ENCODE peak calls at places on chromosomes 6 and 20, in nine cellular contexts. S is RWPE1, C is D341Med, H is NCI-H1930, X is AG09319, J is NCI-H1092 treated with DMSO at 0.1 percent for 48 hours, A is HT1080, Q is uterus, Z is heart right ventricle. I is an unnamed sample.

GRCh38 chr6:106490974-106491373 is 130.5 kb downstream of the CRYBG1 start:
- DNase-seq in Q (no peak), Z (no peak), J (no peak), H (no peak), X (no peak), C (no peak), S (no peak), A (no peak), I (no peak)

GRCh38 chr20:63310265-63310971 is 17.4 kb downstream of the COL20A1 start:
- DNase-seq in C (no peak), J (no peak), S (no peak), Q (no peak), Z (no peak), H (no peak), A (no peak), X (no peak), I (no peak)

GRCh38 chr20:50348118-50348517 is 157.5 kb downstream of the CEBPB start:
- DNase-seq in Z (no peak), C (no peak), J (no peak), A (no peak), H (no peak), S (no peak), X (no peak), Q (peak), I (no peak)

GRCh38 chr20:38515631-38516030 is 43.0 kb downstream of the RALGAPB start:
- DNase-seq in Z (no peak), C (no peak), Q (no peak), X (no peak), H (no peak), J (no peak), A (no peak), S (no peak), I (no peak)

GRCh38 chr20:47258745-47259695 is 97.5 kb downstream of the ZMYND8 start:
- DNase-seq in C (no peak), Q (no peak), S (no peak), Z (no peak), H (no peak), A (no peak), X (no peak), J (no peak), I (no peak)

GRCh38 chr20:58892126-58892931 is 39.8 kb downstream of the GNAS start:
- DNase-seq in H (peak), Q (peak), J (peak), S (peak), A (peak), Z (peak), X (no peak), C (peak), I (peak)

GRCh38 chr6:148548749-148549140 is 198.1 kb upstream of the UST start:
- DNase-seq in Z (no peak), X (no peak), J (no peak), S (no peak), Q (no peak), H (no peak), C (no peak), A (no peak), I (no peak)

GRCh38 chr6:45630801-45631200 is 253.1 kb upstream of the SUPT3H start:
- DNase-seq in S (no peak), Z (no peak), X (peak), Q (no peak), A (no peak), H (no peak), J (no peak), C (no peak), I (no peak)

GRCh38 chr6:106666290-106667021 is 37.1 kb downstream of the QRSL1 start:
- DNase-seq in Q (no peak), J (no peak), H (no peak), C (no peak), S (no peak), Z (no peak), X (no peak), A (no peak), I (no peak)

GRCh38 chr6:84046755-84047154 is 13.2 kb downstream of the MRAP2 start:
- DNase-seq in C (no peak), A (no peak), J (no peak), Z (no peak), Q (no peak), H (no peak), S (no peak), X (no peak), I (no peak)